ENCODE peak calls at places on chromosomes 5 and 9, in five cellular contexts. B is fibroblast of the aortic adventitia, I is H7, X is uterus, O is psoas muscle. F is an unnamed sample.

GRCh38 chr9:136103651-136104487 is 8.8 kb upstream of the NACC2 start:
- DNase-seq in O (no peak), B (no peak), I (peak; percentile 87), X (no peak), F (no peak)

GRCh38 chr5:154644745-154645411 is 110.3 kb upstream of the LARP1 start:
- DNase-seq in O (no peak), B (no peak), X (no peak), I (no peak), F (no peak)

GRCh38 chr5:132828846-132829494 is 1.5 kb downstream of the SHROOM1 start:
- DNase-seq in O (no peak), X (peak; percentile 20), I (no peak), B (no peak), F (no peak)

GRCh38 chr5:171924493-171925122 is 81.8 kb downstream of the FBXW11 start:
- DNase-seq in I (peak; percentile 32), X (no peak), B (no peak), O (no peak), F (no peak)

GRCh38 chr9:69919461-69920061 is 98.9 kb downstream of the CFAP95 start:
- DNase-seq in X (no peak), I (peak; percentile 65), O (no peak), B (peak; percentile 83), F (no peak)

GRCh38 chr5:73215525-73215890 is 42.5 kb downstream of the TMEM174 start:
- DNase-seq in I (no peak), B (peak; percentile 16), O (no peak), X (no peak), F (no peak)

GRCh38 chr5:132020568-132021339 is 9.3 kb upstream of the ACSL6 start:
- DNase-seq in B (no peak), I (peak; percentile 6), X (no peak), O (no peak), F (no peak)

GRCh38 chr9:3243676-3244075 is 282.1 kb downstream of the RFX3 start:
- DNase-seq in O (no peak), B (no peak), I (no peak), X (no peak), F (no peak)

GRCh38 chr5:170104299-170104698 is 1.4 kb upstream of the FOXI1 start:
- DNase-seq in X (no peak), O (no peak), I (no peak), B (no peak), F (no peak)

GRCh38 chr5:115169392-115170127 is at the start of gene TRIM36:
- DNase-seq in O (peak; percentile 91), I (peak; percentile 93), B (peak; percentile 78), X (peak; percentile 89), F (peak; percentile 41)

GRCh38 chr5:31678180-31678579 is 39.2 kb downstream of the PDZD2 start:
- DNase-seq in O (no peak), B (no peak), I (no peak), X (no peak), F (no peak)

GRCh38 chr9:8733096-8733954 is 933.7 kb upstream of the DMAC1 start:
- DNase-seq in O (peak; percentile 30), I (peak; percentile 61), X (peak; percentile 26), B (peak; percentile 54), F (no peak)

GRCh38 chr5:34657550-34657921 is 1.4 kb downstream of the RAI14 start:
- DNase-seq in O (peak; percentile 26), X (peak; percentile 35), I (peak; percentile 38), B (peak; percentile 63), F (no peak)

GRCh38 chr5:177471610-177472356 is 1.7 kb downstream of the DBN1 start:
- DNase-seq in X (peak; percentile 56), B (peak; percentile 70), O (peak; percentile 77), I (no peak), F (no peak)

GRCh38 chr5:172055996-172056395 is 49.6 kb upstream of the FBXW11 start:
- DNase-seq in B (no peak), X (no peak), O (no peak), I (no peak), F (no peak)

GRCh38 chr9:35906923-35907699 is 1.1 kb downstream of the HRCT1 start:
- DNase-seq in I (peak; percentile 40), B (peak; percentile 91), O (peak; percentile 76), X (peak; percentile 79), F (no peak)

GRCh38 chr9:130526854-130527650 is 52.3 kb upstream of the FUBP3 start:
- DNase-seq in O (no peak), I (peak; percentile 43), X (no peak), B (no peak), F (no peak)

GRCh38 chr9:78713746-78714405 is 417.0 kb downstream of the PSAT1 start:
- DNase-seq in X (no peak), O (no peak), B (peak; percentile 6), I (no peak), F (no peak)

GRCh38 chr9:86550411-86550810 is 196.2 kb upstream of the TUT7 start:
- DNase-seq in I (no peak), O (no peak), B (peak; percentile 74), X (no peak), F (no peak)

GRCh38 chr5:124644138-124644537 is 102.3 kb downstream of the ZNF608 start:
- DNase-seq in I (no peak), O (no peak), X (no peak), B (no peak), F (no peak)

GRCh38 chr5:79858097-79858723 is 132.9 kb downstream of the MTX3 start:
- DNase-seq in O (peak; percentile 71), I (peak; percentile 51), X (peak; percentile 80), B (peak; percentile 74), F (peak; percentile 32)

GRCh38 chr9:826500-827280 is 14.8 kb upstream of the DMRT1 start:
- DNase-seq in X (no peak), O (no peak), B (no peak), I (peak; percentile 78), F (no peak)

DNA sequence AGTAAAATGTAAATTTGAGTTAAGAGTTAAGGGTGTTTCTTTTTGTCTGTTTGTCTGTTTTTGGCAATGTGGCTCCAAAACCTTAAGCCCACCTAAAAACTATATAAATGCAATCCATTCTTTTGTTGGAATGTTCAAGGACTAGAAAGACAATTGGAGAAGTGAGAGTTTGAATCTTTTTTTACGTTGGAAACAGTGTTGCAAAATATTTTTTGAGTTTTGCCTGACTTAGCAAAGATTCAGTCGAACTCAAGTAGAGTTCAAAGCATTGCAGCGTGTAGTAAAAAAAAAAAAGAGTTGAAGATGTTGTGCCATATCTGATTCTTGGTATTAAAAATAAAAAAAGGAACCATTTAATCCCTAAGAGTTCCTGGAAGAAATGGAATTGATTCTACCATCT is 915 bp downstream of the SYK start:
- DNase-seq in X (no peak), B (no peak), O (no peak), I (no peak), F (no peak)
- H3K4me3 ChIP-seq in X (no peak overlapping the region), B (no peak overlapping the region), O (peak overlapping the region; percentile 57), I (peak overlapping the region; percentile 57), F (peak overlapping the region; percentile 69)

GRCh38 chr9:90642570-90643539 is at the start of gene DIRAS2:
- DNase-seq in I (peak; percentile 84), B (peak; percentile 56), X (peak; percentile 24), O (peak; percentile 24), F (peak; percentile 77)
- H3K4me3 ChIP-seq in I (peak within 1 kb of the TSS; percentile 43), B (peak within 1 kb of the TSS; percentile 62), X (no peak within 1 kb of the TSS), O (peak within 1 kb of the TSS; percentile 65), F (peak within 1 kb of the TSS; percentile 74)

DNA sequence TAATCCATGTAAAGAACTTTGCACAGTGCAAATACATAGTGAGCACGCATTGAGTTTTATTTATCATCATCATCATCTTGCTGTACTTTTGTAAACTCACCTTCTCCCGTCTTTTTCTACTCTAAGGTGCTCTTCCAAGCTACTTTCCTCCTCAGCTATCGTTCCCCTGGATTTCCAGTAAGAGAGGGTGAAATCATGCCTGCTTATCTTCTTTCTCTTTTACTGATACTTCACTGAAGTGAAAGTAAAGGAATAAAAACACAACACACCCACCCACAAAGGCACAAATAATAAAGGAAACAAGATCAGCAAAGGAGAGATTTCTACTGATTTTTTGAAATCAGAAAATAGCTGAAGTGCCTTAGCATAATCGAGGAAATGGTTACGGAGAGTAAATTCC is 509.9 kb downstream of the RAB3C start:
- DNase-seq in X (no peak), I (no peak), B (peak; percentile 31), O (no peak), F (no peak)
- H3K4me3 ChIP-seq in X (no peak overlapping the region), I (no peak overlapping the region), B (peak overlapping the region; percentile 53), O (peak overlapping the region; percentile 15), F (no peak overlapping the region)

GRCh38 chr9:22512495-22512894 is 65.9 kb downstream of the DMRTA1 start:
- DNase-seq in X (no peak), O (no peak), I (no peak), B (no peak), F (no peak)
- H3K4me3 ChIP-seq in X (no peak overlapping the region), O (no peak overlapping the region), I (no peak overlapping the region), B (no peak overlapping the region), F (no peak overlapping the region)

GRCh38 chr9:128892223-128892892 is 10.4 kb downstream of the LRRC8A start:
- DNase-seq in B (peak; percentile 95), O (peak; percentile 87), I (peak; percentile 47), X (peak; percentile 94), F (no peak)
- H3K4me3 ChIP-seq in B (peak overlapping the region; percentile 44), O (peak overlapping the region; percentile 25), I (no peak overlapping the region), X (no peak overlapping the region), F (no peak overlapping the region)

GRCh38 chr9:134928796-134929559 is 11.3 kb upstream of the FCN1 start:
- DNase-seq in B (no peak), X (no peak), O (peak; percentile 34), I (peak; percentile 59), F (no peak)
- H3K4me3 ChIP-seq in B (no peak overlapping the region), X (no peak overlapping the region), O (no peak overlapping the region), I (no peak overlapping the region), F (no peak overlapping the region)

GRCh38 chr5:180647465-180647864 is 1.9 kb downstream of the FLT4 start:
- DNase-seq in I (peak; percentile 26), X (peak; percentile 1), O (no peak), B (no peak), F (no peak)

GRCh38 chr5:180646963-180647305 is 2.5 kb downstream of the FLT4 start:
- DNase-seq in I (peak; percentile 30), O (no peak), B (no peak), X (peak; percentile 3), F (no peak)

GRCh38 chr5:180649297-180650039 is at the start of gene FLT4:
- DNase-seq in I (peak; percentile 93), O (no peak), B (no peak), X (peak; percentile 7), F (no peak)

GRCh38 chr5:180647941-180648500 is 1.4 kb downstream of the FLT4 start:
- DNase-seq in X (peak; percentile 8), B (no peak), O (no peak), I (peak; percentile 58), F (no peak)

DNA sequence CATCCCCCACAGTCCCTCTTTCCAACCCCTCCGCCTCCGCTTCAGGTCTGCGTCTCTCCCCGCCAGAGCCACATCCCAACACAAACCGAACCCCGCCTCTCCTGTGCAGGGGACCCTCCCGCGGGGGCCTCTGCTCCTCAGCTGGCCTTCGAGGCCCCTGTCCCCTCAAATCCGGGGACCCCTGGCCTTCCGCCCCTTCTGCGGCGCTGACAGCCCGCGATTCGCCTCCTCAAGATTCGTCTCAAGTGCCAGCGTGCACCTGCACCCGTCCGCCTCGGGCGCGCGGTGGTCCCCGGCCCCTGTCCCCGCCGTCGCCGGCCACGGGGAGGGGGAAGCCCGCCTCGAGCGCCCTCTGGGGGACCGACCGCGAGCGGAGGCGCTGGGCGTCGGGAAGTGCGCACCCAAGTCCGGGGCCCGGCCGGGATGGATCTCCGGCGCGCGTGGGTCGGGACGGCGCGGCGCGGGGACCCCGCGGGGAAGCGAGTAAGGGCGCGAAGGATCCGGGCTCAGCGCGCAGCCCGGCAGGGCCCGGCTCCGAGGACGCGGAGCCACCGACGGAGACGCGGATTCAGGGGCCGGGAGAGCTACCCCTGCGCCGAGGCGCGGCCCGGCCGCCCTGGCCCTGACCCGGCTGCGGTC is 623 bp downstream of the FLT4 start:
- DNase-seq in O (no peak), I (peak; percentile 97), B (no peak), X (peak; percentile 10), F (no peak)
- H3K4me3 ChIP-seq in O (peak overlapping the region; percentile 59), I (peak overlapping the region; percentile 57), B (no peak overlapping the region), X (no peak overlapping the region), F (peak overlapping the region; percentile 14)